ENCODE peak calls at places on chromosomes 16 and 17, in seven cellular contexts. One of them, this sample, is unnamed.

GRCh38 chr17:79650283-79650682 is 39.4 kb upstream of the RBFOX3 start:
- DNase-seq in GM23338: no peak
- DNase-seq in uterus: no peak
- DNase-seq in activated T-helper 1 cell treated with Interleukin-2 at 50 U/mL for 16 hours: no peak
- DNase-seq in transverse colon: no peak
- DNase-seq in NCI-H526: no peak
- DNase-seq in GM23248: no peak
- DNase-seq in this sample: no peak

GRCh38 chr16:57483725-57484514 is 2.4 kb downstream of the DOK4 start:
- DNase-seq in GM23338: no peak
- DNase-seq in uterus: peak; percentile 8
- DNase-seq in activated T-helper 1 cell treated with Interleukin-2 at 50 U/mL for 16 hours: no peak
- DNase-seq in transverse colon: no peak
- DNase-seq in NCI-H526: no peak
- DNase-seq in GM23248: no peak
- DNase-seq in this sample: no peak

GRCh38 chr17:69523252-69523861 is 108.9 kb downstream of the MAP2K6 start:
- DNase-seq in GM23338: peak; percentile 85
- DNase-seq in uterus: no peak
- DNase-seq in activated T-helper 1 cell treated with Interleukin-2 at 50 U/mL for 16 hours: no peak
- DNase-seq in transverse colon: no peak
- DNase-seq in NCI-H526: peak; percentile 31
- DNase-seq in GM23248: peak; percentile 74
- DNase-seq in this sample: no peak

GRCh38 chr16:86016201-86016965 is 117.4 kb downstream of the IRF8 start:
- DNase-seq in GM23338: peak; percentile 78
- DNase-seq in uterus: no peak
- DNase-seq in activated T-helper 1 cell treated with Interleukin-2 at 50 U/mL for 16 hours: peak; percentile 9
- DNase-seq in transverse colon: peak; percentile 39
- DNase-seq in NCI-H526: no peak
- DNase-seq in GM23248: peak; percentile 70
- DNase-seq in this sample: no peak

GRCh38 chr17:57597531-57598453 is 147.3 kb downstream of the CCDC182 start:
- DNase-seq in GM23338: peak; percentile 90
- DNase-seq in uterus: peak; percentile 66
- DNase-seq in activated T-helper 1 cell treated with Interleukin-2 at 50 U/mL for 16 hours: no peak
- DNase-seq in transverse colon: peak; percentile 73
- DNase-seq in NCI-H526: peak; percentile 82
- DNase-seq in GM23248: peak; percentile 84
- DNase-seq in this sample: peak; percentile 22

GRCh38 chr17:600576-601301 is 113.9 kb downstream of the VPS53 start:
- DNase-seq in GM23338: no peak
- DNase-seq in uterus: peak; percentile 67
- DNase-seq in activated T-helper 1 cell treated with Interleukin-2 at 50 U/mL for 16 hours: no peak
- DNase-seq in transverse colon: peak; percentile 18
- DNase-seq in NCI-H526: no peak
- DNase-seq in GM23248: peak; percentile 65
- DNase-seq in this sample: no peak

GRCh38 chr16:68257251-68257905 is 6.9 kb upstream of the SLC7A6 start:
- DNase-seq in GM23338: no peak
- DNase-seq in uterus: no peak
- DNase-seq in activated T-helper 1 cell treated with Interleukin-2 at 50 U/mL for 16 hours: no peak
- DNase-seq in transverse colon: peak; percentile 63
- DNase-seq in NCI-H526: no peak
- DNase-seq in GM23248: peak; percentile 29
- DNase-seq in this sample: no peak

GRCh38 chr16:48317614-48318013 is 67.6 kb downstream of the SIAH1 start:
- DNase-seq in GM23338: no peak
- DNase-seq in uterus: no peak
- DNase-seq in activated T-helper 1 cell treated with Interleukin-2 at 50 U/mL for 16 hours: no peak
- DNase-seq in transverse colon: no peak
- DNase-seq in NCI-H526: no peak
- DNase-seq in GM23248: peak; percentile 54
- DNase-seq in this sample: no peak

GRCh38 chr17:45326566-45326965 is 9.7 kb upstream of the MAP3K14 start:
- DNase-seq in GM23338: no peak
- DNase-seq in uterus: no peak
- DNase-seq in activated T-helper 1 cell treated with Interleukin-2 at 50 U/mL for 16 hours: no peak
- DNase-seq in transverse colon: no peak
- DNase-seq in NCI-H526: no peak
- DNase-seq in GM23248: no peak
- DNase-seq in this sample: no peak

GRCh38 chr17:57993471-57994365 is 5.7 kb upstream of the VEZF1 start:
- DNase-seq in GM23338: no peak
- DNase-seq in uterus: no peak
- DNase-seq in activated T-helper 1 cell treated with Interleukin-2 at 50 U/mL for 16 hours: no peak
- DNase-seq in transverse colon: no peak
- DNase-seq in NCI-H526: no peak
- DNase-seq in GM23248: no peak
- DNase-seq in this sample: no peak

GRCh38 chr17:28385037-28385797 is 13.7 kb downstream of the SARM1 start:
- DNase-seq in GM23338: peak; percentile 48
- DNase-seq in uterus: no peak
- DNase-seq in activated T-helper 1 cell treated with Interleukin-2 at 50 U/mL for 16 hours: no peak
- DNase-seq in transverse colon: peak; percentile 42
- DNase-seq in NCI-H526: no peak
- DNase-seq in GM23248: no peak
- DNase-seq in this sample: no peak

GRCh38 chr17:49508891-49509587 is 13.9 kb downstream of the NGFR start:
- DNase-seq in GM23338: no peak
- DNase-seq in uterus: no peak
- DNase-seq in activated T-helper 1 cell treated with Interleukin-2 at 50 U/mL for 16 hours: no peak
- DNase-seq in transverse colon: no peak
- DNase-seq in NCI-H526: no peak
- DNase-seq in GM23248: no peak
- DNase-seq in this sample: no peak

GRCh38 chr17:30556374-30557332 is 79.4 kb downstream of the GOSR1 start:
- DNase-seq in GM23338: no peak
- DNase-seq in uterus: peak; percentile 6
- DNase-seq in activated T-helper 1 cell treated with Interleukin-2 at 50 U/mL for 16 hours: no peak
- DNase-seq in transverse colon: no peak
- DNase-seq in NCI-H526: no peak
- DNase-seq in GM23248: no peak
- DNase-seq in this sample: no peak

GRCh38 chr17:62724398-62725146 is 83.5 kb downstream of the MARCHF10 start:
- DNase-seq in GM23338: no peak
- DNase-seq in uterus: no peak
- DNase-seq in activated T-helper 1 cell treated with Interleukin-2 at 50 U/mL for 16 hours: peak; percentile 47
- DNase-seq in transverse colon: peak; percentile 34
- DNase-seq in NCI-H526: no peak
- DNase-seq in GM23248: peak; percentile 40
- DNase-seq in this sample: peak; percentile 53

GRCh38 chr17:43003542-43004172 is 2.9 kb upstream of the IFI35 start:
- DNase-seq in GM23338: peak; percentile 71
- DNase-seq in uterus: no peak
- DNase-seq in activated T-helper 1 cell treated with Interleukin-2 at 50 U/mL for 16 hours: no peak
- DNase-seq in transverse colon: no peak
- DNase-seq in NCI-H526: no peak
- DNase-seq in GM23248: peak; percentile 67
- DNase-seq in this sample: no peak

GRCh38 chr16:67428146-67428731 is 2.7 kb upstream of the HSD11B2 start:
- DNase-seq in GM23338: peak; percentile 94
- DNase-seq in uterus: peak; percentile 83
- DNase-seq in activated T-helper 1 cell treated with Interleukin-2 at 50 U/mL for 16 hours: peak; percentile 15
- DNase-seq in transverse colon: peak; percentile 84
- DNase-seq in NCI-H526: peak; percentile 42
- DNase-seq in GM23248: peak; percentile 78
- DNase-seq in this sample: peak; percentile 36

GRCh38 chr17:49564638-49565037 is 11.0 kb upstream of the NXPH3 start:
- DNase-seq in GM23338: no peak
- DNase-seq in uterus: no peak
- DNase-seq in activated T-helper 1 cell treated with Interleukin-2 at 50 U/mL for 16 hours: no peak
- DNase-seq in transverse colon: no peak
- DNase-seq in NCI-H526: no peak
- DNase-seq in GM23248: no peak
- DNase-seq in this sample: no peak

GRCh38 chr16:80948886-80949502 is 57.7 kb downstream of the CMC2 start:
- DNase-seq in GM23338: peak; percentile 91
- DNase-seq in uterus: peak; percentile 51
- DNase-seq in activated T-helper 1 cell treated with Interleukin-2 at 50 U/mL for 16 hours: no peak
- DNase-seq in transverse colon: peak; percentile 28
- DNase-seq in NCI-H526: no peak
- DNase-seq in GM23248: peak; percentile 63
- DNase-seq in this sample: peak; percentile 39

GRCh38 chr17:30203471-30203981 is 32.0 kb downstream of the SLC6A4 start:
- DNase-seq in GM23338: peak; percentile 68
- DNase-seq in uterus: no peak
- DNase-seq in activated T-helper 1 cell treated with Interleukin-2 at 50 U/mL for 16 hours: no peak
- DNase-seq in transverse colon: no peak
- DNase-seq in NCI-H526: no peak
- DNase-seq in GM23248: no peak
- DNase-seq in this sample: no peak

GRCh38 chr17:18267927-18268711 is 7.7 kb downstream of the MIEF2 start:
- DNase-seq in GM23338: peak; percentile 52
- DNase-seq in uterus: no peak
- DNase-seq in activated T-helper 1 cell treated with Interleukin-2 at 50 U/mL for 16 hours: no peak
- DNase-seq in transverse colon: no peak
- DNase-seq in NCI-H526: no peak
- DNase-seq in GM23248: peak; percentile 66
- DNase-seq in this sample: no peak

GRCh38 chr16:82031116-82032084 is 3.7 kb upstream of the HSD17B2 start:
- DNase-seq in GM23338: peak; percentile 75
- DNase-seq in uterus: no peak
- DNase-seq in activated T-helper 1 cell treated with Interleukin-2 at 50 U/mL for 16 hours: no peak
- DNase-seq in transverse colon: no peak
- DNase-seq in NCI-H526: no peak
- DNase-seq in GM23248: peak; percentile 83
- DNase-seq in this sample: no peak

GRCh38 chr16:84496991-84497390 is 7.5 kb downstream of the MEAK7 start:
- DNase-seq in GM23338: no peak
- DNase-seq in uterus: no peak
- DNase-seq in activated T-helper 1 cell treated with Interleukin-2 at 50 U/mL for 16 hours: no peak
- DNase-seq in transverse colon: no peak
- DNase-seq in NCI-H526: no peak
- DNase-seq in GM23248: no peak
- DNase-seq in this sample: no peak

GRCh38 chr16:11612110-11612981 is 25.6 kb upstream of the LITAF start:
- DNase-seq in GM23338: peak; percentile 51
- DNase-seq in uterus: no peak
- DNase-seq in activated T-helper 1 cell treated with Interleukin-2 at 50 U/mL for 16 hours: no peak
- DNase-seq in transverse colon: peak; percentile 86
- DNase-seq in NCI-H526: no peak
- DNase-seq in GM23248: no peak
- DNase-seq in this sample: no peak

GRCh38 chr17:47884427-47884740 is 11.7 kb upstream of the SP2 start:
- DNase-seq in GM23338: no peak
- DNase-seq in uterus: no peak
- DNase-seq in activated T-helper 1 cell treated with Interleukin-2 at 50 U/mL for 16 hours: no peak
- DNase-seq in transverse colon: no peak
- DNase-seq in NCI-H526: no peak
- DNase-seq in GM23248: no peak
- DNase-seq in this sample: no peak

GRCh38 chr16:84294196-84295142 is at the start of gene WFDC1:
- DNase-seq in GM23338: peak; percentile 43
- DNase-seq in uterus: peak; percentile 25
- DNase-seq in activated T-helper 1 cell treated with Interleukin-2 at 50 U/mL for 16 hours: no peak
- DNase-seq in transverse colon: no peak
- DNase-seq in NCI-H526: no peak
- DNase-seq in GM23248: peak; percentile 70
- DNase-seq in this sample: no peak

GRCh38 chr17:27544350-27545131 is 86.4 kb upstream of the LGALS9 start:
- DNase-seq in GM23338: no peak
- DNase-seq in uterus: no peak
- DNase-seq in activated T-helper 1 cell treated with Interleukin-2 at 50 U/mL for 16 hours: no peak
- DNase-seq in transverse colon: no peak
- DNase-seq in NCI-H526: peak; percentile 85
- DNase-seq in GM23248: no peak
- DNase-seq in this sample: no peak

GRCh38 chr17:588519-588918 is 126.1 kb downstream of the VPS53 start:
- DNase-seq in GM23338: no peak
- DNase-seq in uterus: no peak
- DNase-seq in activated T-helper 1 cell treated with Interleukin-2 at 50 U/mL for 16 hours: no peak
- DNase-seq in transverse colon: no peak
- DNase-seq in NCI-H526: no peak
- DNase-seq in GM23248: no peak
- DNase-seq in this sample: no peak

GRCh38 chr17:45861185-45861584 is 16.5 kb downstream of the SPPL2C start:
- DNase-seq in GM23338: no peak
- DNase-seq in uterus: no peak
- DNase-seq in activated T-helper 1 cell treated with Interleukin-2 at 50 U/mL for 16 hours: no peak
- DNase-seq in transverse colon: no peak
- DNase-seq in NCI-H526: no peak
- DNase-seq in GM23248: no peak
- DNase-seq in this sample: no peak

GRCh38 chr17:41421116-41421515 is 3.3 kb downstream of the KRT37 start:
- DNase-seq in GM23338: no peak
- DNase-seq in uterus: peak; percentile 51
- DNase-seq in activated T-helper 1 cell treated with Interleukin-2 at 50 U/mL for 16 hours: no peak
- DNase-seq in transverse colon: no peak
- DNase-seq in NCI-H526: no peak
- DNase-seq in GM23248: peak; percentile 65
- DNase-seq in this sample: no peak

GRCh38 chr17:258045-258734 is 76.7 kb upstream of the DOC2B start:
- DNase-seq in GM23338: no peak
- DNase-seq in uterus: peak; percentile 9
- DNase-seq in activated T-helper 1 cell treated with Interleukin-2 at 50 U/mL for 16 hours: no peak
- DNase-seq in transverse colon: no peak
- DNase-seq in NCI-H526: no peak
- DNase-seq in GM23248: no peak
- DNase-seq in this sample: no peak

GRCh38 chr17:18970582-18971480 is 18.9 kb downstream of the SLC5A10 start:
- DNase-seq in GM23338: no peak
- DNase-seq in uterus: no peak
- DNase-seq in activated T-helper 1 cell treated with Interleukin-2 at 50 U/mL for 16 hours: no peak
- DNase-seq in transverse colon: no peak
- DNase-seq in NCI-H526: no peak
- DNase-seq in GM23248: peak; percentile 30
- DNase-seq in this sample: no peak

This sample was measured in CD4-positive, alpha-beta T cell.